ENCODE peak calls at places on chromosomes 3 and 15, in six cellular contexts. One of them, this sample, is unnamed.

GRCh38 chr3:12574656-12575055 is 17.8 kb downstream of the MKRN2 start:
- DNase-seq in colonic mucosa: no peak
- DNase-seq in breast epithelium: no peak
- DNase-seq in IMR-90: no peak
- DNase-seq in heart left ventricle: peak; percentile 51
- DNase-seq in naive thymus-derived CD4-positive, alpha-beta T cell: no peak
- DNase-seq in this sample: no peak

GRCh38 chr3:71447197-71447596 is 136.3 kb downstream of the FOXP1 start:
- DNase-seq in colonic mucosa: no peak
- DNase-seq in breast epithelium: no peak
- DNase-seq in IMR-90: no peak
- DNase-seq in heart left ventricle: no peak
- DNase-seq in naive thymus-derived CD4-positive, alpha-beta T cell: no peak
- DNase-seq in this sample: no peak

GRCh38 chr3:183306798-183307671 is 54.0 kb downstream of the B3GNT5 start:
- DNase-seq in colonic mucosa: peak; percentile 94
- DNase-seq in breast epithelium: peak; percentile 88
- DNase-seq in IMR-90: peak; percentile 62
- DNase-seq in heart left ventricle: peak; percentile 83
- DNase-seq in naive thymus-derived CD4-positive, alpha-beta T cell: peak; percentile 6
- DNase-seq in this sample: no peak

GRCh38 chr3:9965200-9965875 is 13.1 kb upstream of the PRRT3 start:
- DNase-seq in colonic mucosa: no peak
- DNase-seq in breast epithelium: no peak
- DNase-seq in IMR-90: no peak
- DNase-seq in heart left ventricle: no peak
- DNase-seq in naive thymus-derived CD4-positive, alpha-beta T cell: no peak
- DNase-seq in this sample: no peak

GRCh38 chr15:51108933-51109550 is 14.3 kb upstream of the TNFAIP8L3 start:
- DNase-seq in colonic mucosa: no peak
- DNase-seq in breast epithelium: no peak
- DNase-seq in IMR-90: peak; percentile 92
- DNase-seq in heart left ventricle: no peak
- DNase-seq in naive thymus-derived CD4-positive, alpha-beta T cell: no peak
- DNase-seq in this sample: no peak

GRCh38 chr3:180829409-180830405 is 82.8 kb upstream of the FXR1 start:
- DNase-seq in colonic mucosa: no peak
- DNase-seq in breast epithelium: no peak
- DNase-seq in IMR-90: no peak
- DNase-seq in heart left ventricle: no peak
- DNase-seq in naive thymus-derived CD4-positive, alpha-beta T cell: no peak
- DNase-seq in this sample: no peak

GRCh38 chr3:194296448-194296831 is 54.7 kb downstream of the CPN2 start:
- DNase-seq in colonic mucosa: no peak
- DNase-seq in breast epithelium: peak; percentile 57
- DNase-seq in IMR-90: peak; percentile 50
- DNase-seq in heart left ventricle: no peak
- DNase-seq in naive thymus-derived CD4-positive, alpha-beta T cell: no peak
- DNase-seq in this sample: no peak

GRCh38 chr15:34318277-34319079 is 19.1 kb downstream of the SLC12A6 start:
- DNase-seq in colonic mucosa: peak; percentile 87
- DNase-seq in breast epithelium: peak; percentile 63
- DNase-seq in IMR-90: peak; percentile 68
- DNase-seq in heart left ventricle: peak; percentile 63
- DNase-seq in naive thymus-derived CD4-positive, alpha-beta T cell: peak; percentile 37
- DNase-seq in this sample: no peak

GRCh38 chr3:128075516-128076464 is 23.6 kb downstream of the SEC61A1 start:
- DNase-seq in colonic mucosa: peak; percentile 94
- DNase-seq in breast epithelium: peak; percentile 58
- DNase-seq in IMR-90: peak; percentile 79
- DNase-seq in heart left ventricle: peak; percentile 92
- DNase-seq in naive thymus-derived CD4-positive, alpha-beta T cell: peak; percentile 80
- DNase-seq in this sample: peak; percentile 77

GRCh38 chr3:128280466-128281455 is 127.5 kb downstream of the EEFSEC start:
- DNase-seq in colonic mucosa: no peak
- DNase-seq in breast epithelium: no peak
- DNase-seq in IMR-90: no peak
- DNase-seq in heart left ventricle: no peak
- DNase-seq in naive thymus-derived CD4-positive, alpha-beta T cell: no peak
- DNase-seq in this sample: no peak

GRCh38 chr15:74829991-74830390 is 3.6 kb downstream of the CPLX3 start:
- DNase-seq in colonic mucosa: no peak
- DNase-seq in breast epithelium: no peak
- DNase-seq in IMR-90: no peak
- DNase-seq in heart left ventricle: no peak
- DNase-seq in naive thymus-derived CD4-positive, alpha-beta T cell: no peak
- DNase-seq in this sample: no peak

GRCh38 chr3:72460215-72461174 is 387.8 kb downstream of the SHQ1 start:
- DNase-seq in colonic mucosa: no peak
- DNase-seq in breast epithelium: no peak
- DNase-seq in IMR-90: no peak
- DNase-seq in heart left ventricle: no peak
- DNase-seq in naive thymus-derived CD4-positive, alpha-beta T cell: no peak
- DNase-seq in this sample: no peak

GRCh38 chr3:78728406-78729145 is 1039.2 kb downstream of the ROBO1 start:
- DNase-seq in colonic mucosa: peak; percentile 51
- DNase-seq in breast epithelium: no peak
- DNase-seq in IMR-90: peak; percentile 56
- DNase-seq in heart left ventricle: peak; percentile 82
- DNase-seq in naive thymus-derived CD4-positive, alpha-beta T cell: no peak
- DNase-seq in this sample: no peak

GRCh38 chr15:57611938-57612337 is 20.2 kb downstream of the MYZAP start:
- DNase-seq in colonic mucosa: peak; percentile 67
- DNase-seq in breast epithelium: peak; percentile 81
- DNase-seq in IMR-90: no peak
- DNase-seq in heart left ventricle: peak; percentile 67
- DNase-seq in naive thymus-derived CD4-positive, alpha-beta T cell: no peak
- DNase-seq in this sample: no peak

GRCh38 chr3:13019243-13019701 is 54.0 kb downstream of the IQSEC1 start:
- DNase-seq in colonic mucosa: no peak
- DNase-seq in breast epithelium: no peak
- DNase-seq in IMR-90: peak; percentile 76
- DNase-seq in heart left ventricle: peak; percentile 85
- DNase-seq in naive thymus-derived CD4-positive, alpha-beta T cell: no peak
- DNase-seq in this sample: no peak

GRCh38 chr15:63133786-63134185 is 12.1 kb downstream of the LACTB start:
- DNase-seq in colonic mucosa: no peak
- DNase-seq in breast epithelium: no peak
- DNase-seq in IMR-90: peak; percentile 75
- DNase-seq in heart left ventricle: no peak
- DNase-seq in naive thymus-derived CD4-positive, alpha-beta T cell: no peak
- DNase-seq in this sample: no peak

DNA sequence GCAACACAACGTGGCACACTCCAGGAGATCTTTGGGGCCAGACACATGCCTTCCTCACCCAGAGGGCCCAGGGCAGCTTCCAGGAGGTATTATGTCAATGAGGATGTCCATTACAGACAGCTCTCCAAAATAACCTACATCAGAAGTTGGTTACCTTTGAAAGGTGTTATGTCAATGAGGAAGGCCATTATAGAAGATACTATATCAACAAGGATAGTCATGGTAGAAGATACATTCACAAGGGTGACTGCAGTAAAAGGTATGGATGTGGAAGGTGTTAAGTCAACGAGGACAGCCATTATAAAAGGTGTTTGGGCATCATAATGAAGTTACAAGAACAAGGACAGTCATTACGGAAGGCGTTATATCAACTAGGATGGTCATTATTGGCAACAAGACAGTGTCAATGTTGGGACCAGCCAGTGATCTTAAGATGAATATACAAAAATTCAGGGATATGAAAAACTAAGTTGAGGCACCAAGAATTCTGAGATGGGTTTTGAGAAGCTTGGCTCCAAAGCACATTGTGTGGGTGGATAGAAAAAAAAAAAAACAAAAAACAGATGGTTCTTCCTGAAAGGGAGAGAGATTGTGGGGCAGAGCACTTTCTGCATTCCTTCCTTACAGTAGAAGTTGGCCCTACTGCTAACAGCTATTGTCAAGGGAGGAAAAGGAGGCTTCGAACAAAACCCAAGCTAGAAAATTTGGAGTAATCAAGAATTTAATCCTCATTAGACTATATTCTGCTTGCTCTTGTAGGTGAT is 11.2 kb downstream of the CDCP1 start:
- DNase-seq in colonic mucosa: no peak
- DNase-seq in breast epithelium: no peak
- DNase-seq in IMR-90: peak; percentile 67
- DNase-seq in heart left ventricle: no peak
- DNase-seq in naive thymus-derived CD4-positive, alpha-beta T cell: no peak
- DNase-seq in this sample: no peak
- H3K4me1 ChIP-seq in colonic mucosa: peaks cover 6% of the 10 kb centered on the region
- H3K4me1 ChIP-seq in breast epithelium: no peaks in the 10 kb centered on the region
- H3K4me1 ChIP-seq in IMR-90: peaks cover 31% of the 10 kb centered on the region
- H3K4me1 ChIP-seq in heart left ventricle: no peaks in the 10 kb centered on the region
- H3K4me1 ChIP-seq in naive thymus-derived CD4-positive, alpha-beta T cell: no peaks in the 10 kb centered on the region
- H3K4me1 ChIP-seq in this sample: no peaks in the 10 kb centered on the region

DNA sequence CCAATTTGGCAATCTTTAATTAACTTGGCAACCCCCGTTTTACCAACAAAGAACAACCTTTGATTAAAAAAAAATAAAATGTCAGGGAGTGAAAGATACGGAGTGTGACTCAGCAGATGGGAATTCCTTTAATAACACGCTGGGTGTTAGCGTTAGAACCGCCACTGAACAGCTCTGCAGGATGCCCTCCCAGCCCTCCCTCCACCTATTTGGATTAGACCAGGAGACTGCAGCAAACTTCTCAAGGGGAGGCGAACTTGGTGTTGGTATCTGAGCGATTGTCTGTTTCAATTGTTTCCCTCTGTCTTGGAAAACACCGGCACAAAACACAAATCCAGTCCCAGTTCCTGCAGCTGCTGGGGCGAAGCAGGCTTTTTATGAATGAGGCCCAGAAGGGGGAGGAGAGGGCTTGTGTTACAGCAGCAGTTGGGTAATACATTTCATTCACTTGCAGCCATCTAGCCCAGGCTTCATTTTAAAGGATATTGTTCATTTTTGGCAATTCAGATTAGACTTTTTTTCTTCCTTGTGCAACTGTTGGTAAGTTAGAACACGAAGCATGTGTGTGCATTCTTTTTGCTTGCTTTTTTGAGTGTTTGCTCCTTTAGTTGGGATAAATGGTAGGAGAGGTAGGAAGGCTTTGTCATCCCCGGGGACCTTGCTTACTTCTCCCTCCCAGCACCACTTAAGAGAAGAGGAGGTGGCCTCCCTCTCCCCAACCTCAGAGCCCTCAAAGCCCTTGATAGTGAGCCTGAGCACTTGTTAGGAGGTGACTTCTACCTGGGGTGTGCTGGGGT is 152.3 kb downstream of the IGF1R start:
- DNase-seq in colonic mucosa: peak; percentile 69
- DNase-seq in breast epithelium: no peak
- DNase-seq in IMR-90: peak; percentile 86
- DNase-seq in heart left ventricle: peak; percentile 36
- DNase-seq in naive thymus-derived CD4-positive, alpha-beta T cell: no peak
- DNase-seq in this sample: no peak
- H3K4me1 ChIP-seq in colonic mucosa: peaks cover 13% of the 10 kb centered on the region
- H3K4me1 ChIP-seq in breast epithelium: no peaks in the 10 kb centered on the region
- H3K4me1 ChIP-seq in IMR-90: peaks cover 26% of the 10 kb centered on the region
- H3K4me1 ChIP-seq in heart left ventricle: peaks cover 34% of the 10 kb centered on the region
- H3K4me1 ChIP-seq in naive thymus-derived CD4-positive, alpha-beta T cell: no peaks in the 10 kb centered on the region
- H3K4me1 ChIP-seq in this sample: no peaks in the 10 kb centered on the region

DNA sequence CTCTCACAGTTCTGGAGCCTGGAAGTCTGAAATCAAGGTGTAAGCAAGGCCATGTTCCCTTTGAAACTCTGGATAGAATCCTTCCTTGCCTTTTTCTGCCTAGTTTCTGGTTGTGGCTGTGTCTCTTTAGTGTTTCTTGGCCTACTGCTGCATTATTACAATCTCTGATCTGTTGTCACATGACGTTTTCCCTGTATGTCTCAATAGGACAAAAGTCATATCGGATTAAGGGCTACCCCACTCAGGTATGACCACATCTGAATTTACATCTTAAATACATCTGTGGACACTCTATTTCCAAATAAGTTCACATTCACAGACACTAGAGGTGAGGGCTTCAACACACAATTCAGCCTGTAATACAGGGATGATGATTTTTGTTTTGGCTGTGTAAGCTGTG is 13.3 kb downstream of the NECTIN3 start:
- DNase-seq in colonic mucosa: no peak
- DNase-seq in breast epithelium: no peak
- DNase-seq in IMR-90: no peak
- DNase-seq in heart left ventricle: no peak
- DNase-seq in naive thymus-derived CD4-positive, alpha-beta T cell: no peak
- DNase-seq in this sample: no peak
- H3K4me1 ChIP-seq in colonic mucosa: no peaks in the 10 kb centered on the region
- H3K4me1 ChIP-seq in breast epithelium: no peaks in the 10 kb centered on the region
- H3K4me1 ChIP-seq in IMR-90: peaks cover 16% of the 10 kb centered on the region
- H3K4me1 ChIP-seq in heart left ventricle: no peaks in the 10 kb centered on the region
- H3K4me1 ChIP-seq in naive thymus-derived CD4-positive, alpha-beta T cell: no peaks in the 10 kb centered on the region
- H3K4me1 ChIP-seq in this sample: no peaks in the 10 kb centered on the region

GRCh38 chr15:40769310-40770146 is at the start of gene C15orf62:
- DNase-seq in colonic mucosa: peak; percentile 76
- DNase-seq in breast epithelium: peak; percentile 84
- DNase-seq in IMR-90: peak; percentile 31
- DNase-seq in heart left ventricle: no peak
- DNase-seq in naive thymus-derived CD4-positive, alpha-beta T cell: peak; percentile 43
- DNase-seq in this sample: no peak

GRCh38 chr15:40766194-40766830 is 2.4 kb downstream of the GCHFR start:
- DNase-seq in colonic mucosa: no peak
- DNase-seq in breast epithelium: no peak
- DNase-seq in IMR-90: peak; percentile 28
- DNase-seq in heart left ventricle: no peak
- DNase-seq in naive thymus-derived CD4-positive, alpha-beta T cell: no peak
- DNase-seq in this sample: no peak

GRCh38 chr15:40768492-40769309 is 1.1 kb upstream of the C15orf62 start:
- DNase-seq in colonic mucosa: peak; percentile 78
- DNase-seq in breast epithelium: no peak
- DNase-seq in IMR-90: no peak
- DNase-seq in heart left ventricle: no peak
- DNase-seq in naive thymus-derived CD4-positive, alpha-beta T cell: no peak
- DNase-seq in this sample: no peak

GRCh38 chr15:40767838-40768491 is 1.8 kb upstream of the C15orf62 start:
- DNase-seq in colonic mucosa: no peak
- DNase-seq in breast epithelium: no peak
- DNase-seq in IMR-90: no peak
- DNase-seq in heart left ventricle: no peak
- DNase-seq in naive thymus-derived CD4-positive, alpha-beta T cell: no peak
- DNase-seq in this sample: no peak

DNA sequence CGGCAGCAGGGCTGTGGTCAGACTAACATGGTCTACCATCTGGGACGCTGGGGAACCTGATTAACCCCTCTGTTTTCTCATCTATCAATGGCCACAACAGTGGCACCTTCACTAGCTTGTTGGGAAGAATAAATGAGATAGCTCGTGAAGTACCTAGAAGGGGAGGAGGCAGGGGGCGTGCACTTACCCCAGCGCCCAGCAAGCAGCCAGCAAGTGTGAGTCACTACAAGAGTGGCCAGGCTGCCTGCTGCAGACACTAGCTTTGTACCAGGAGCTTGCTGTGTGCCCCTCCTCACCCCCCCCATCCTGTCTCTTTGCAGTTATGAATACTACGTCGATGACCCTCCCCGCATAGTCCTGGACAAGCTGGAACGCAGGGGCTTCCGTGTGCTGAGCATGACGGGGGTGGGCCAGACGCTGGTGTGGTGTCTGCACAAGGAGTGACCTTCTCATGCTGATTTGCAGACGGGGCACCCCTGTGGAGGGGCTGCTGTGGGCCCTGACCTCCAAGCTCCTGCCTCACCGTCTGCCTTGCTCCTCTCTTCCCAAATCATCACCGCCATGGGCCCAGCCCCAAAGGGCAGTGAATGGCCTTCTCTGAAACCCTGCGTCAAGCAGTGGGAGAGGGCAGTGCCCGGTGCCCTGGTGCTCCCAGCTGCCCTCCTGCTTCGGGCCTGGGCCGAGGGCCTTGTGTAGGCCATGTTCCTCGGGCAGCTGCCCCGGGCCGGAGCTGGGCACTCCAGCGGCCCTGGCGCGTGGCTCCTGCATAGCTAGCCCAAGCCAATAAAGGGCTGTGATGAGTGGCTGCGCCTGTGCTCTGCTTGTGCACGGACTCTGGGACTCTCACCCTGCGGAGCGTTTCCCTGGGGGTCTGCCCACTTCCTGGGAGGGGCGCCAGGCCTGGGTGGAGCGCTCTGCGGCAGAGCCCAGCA is 2.6 kb upstream of the C15orf62 start:
- DNase-seq in colonic mucosa: no peak
- DNase-seq in breast epithelium: no peak
- DNase-seq in IMR-90: peak; percentile 50
- DNase-seq in heart left ventricle: no peak
- DNase-seq in naive thymus-derived CD4-positive, alpha-beta T cell: no peak
- DNase-seq in this sample: no peak
- H3K4me1 ChIP-seq in colonic mucosa: peaks cover 29% of the 10 kb centered on the region
- H3K4me1 ChIP-seq in breast epithelium: peaks cover 7% of the 10 kb centered on the region
- H3K4me1 ChIP-seq in IMR-90: peaks cover 24% of the 10 kb centered on the region
- H3K4me1 ChIP-seq in heart left ventricle: peaks cover 17% of the 10 kb centered on the region
- H3K4me1 ChIP-seq in naive thymus-derived CD4-positive, alpha-beta T cell: peaks cover 17% of the 10 kb centered on the region
- H3K4me1 ChIP-seq in this sample: peaks cover 30% of the 10 kb centered on the region